ENCODE peak calls at places on chromosomes 4 and X, in seven cellular contexts. One of them, this sample, is unnamed. For H3K27me3 and H3K4me1, the result is how much of the 10 kb centered on the place peaks cover.

GRCh38 chr4:176150283-176150682 is 45.1 kb downstream of the SPATA4 start:
- DNase-seq in adrenal gland: no peak
- DNase-seq in fibroblast of lung: peak
- DNase-seq in tibial artery: no peak
- DNase-seq in CD8-positive, alpha-beta memory T cell: no peak
- DNase-seq in neural progenitor cell: no peak
- DNase-seq in CD4-positive, CD25-positive, alpha-beta regulatory T cell: no peak
- DNase-seq in this sample: peak

GRCh38 chr4:187016101-187016500 is 292.4 kb upstream of the FAT1 start:
- DNase-seq in adrenal gland: no peak
- DNase-seq in fibroblast of lung: peak
- DNase-seq in tibial artery: no peak
- DNase-seq in CD8-positive, alpha-beta memory T cell: no peak
- DNase-seq in neural progenitor cell: no peak
- DNase-seq in CD4-positive, CD25-positive, alpha-beta regulatory T cell: no peak
- DNase-seq in this sample: no peak

GRCh38 chr4:10011885-10012284 is 9.4 kb downstream of the SLC2A9 start:
- DNase-seq in adrenal gland: no peak
- DNase-seq in fibroblast of lung: no peak
- DNase-seq in tibial artery: no peak
- DNase-seq in CD8-positive, alpha-beta memory T cell: no peak
- DNase-seq in neural progenitor cell: no peak
- DNase-seq in CD4-positive, CD25-positive, alpha-beta regulatory T cell: no peak
- DNase-seq in this sample: no peak

GRCh38 chrX:46865281-46865680 is 28.4 kb downstream of the RP2 start:
- DNase-seq in adrenal gland: no peak
- DNase-seq in fibroblast of lung: peak
- DNase-seq in tibial artery: no peak
- DNase-seq in CD8-positive, alpha-beta memory T cell: no peak
- DNase-seq in neural progenitor cell: no peak
- DNase-seq in CD4-positive, CD25-positive, alpha-beta regulatory T cell: no peak
- DNase-seq in this sample: no peak

GRCh38 chrX:146967296-146967695 is 152.8 kb upstream of the CXorf51A start:
- DNase-seq in adrenal gland: no peak
- DNase-seq in fibroblast of lung: no peak
- DNase-seq in tibial artery: no peak
- DNase-seq in CD8-positive, alpha-beta memory T cell: no peak
- DNase-seq in neural progenitor cell: no peak
- DNase-seq in CD4-positive, CD25-positive, alpha-beta regulatory T cell: no peak
- DNase-seq in this sample: no peak

GRCh38 chr4:77800483-77801259 is 18.5 kb downstream of the CNOT6L start:
- DNase-seq in adrenal gland: no peak
- DNase-seq in fibroblast of lung: peak
- DNase-seq in tibial artery: no peak
- DNase-seq in CD8-positive, alpha-beta memory T cell: no peak
- DNase-seq in neural progenitor cell: no peak
- DNase-seq in CD4-positive, CD25-positive, alpha-beta regulatory T cell: no peak
- DNase-seq in this sample: no peak

GRCh38 chr4:68175562-68176155 is 46.0 kb upstream of the TMPRSS11F start:
- DNase-seq in adrenal gland: peak
- DNase-seq in fibroblast of lung: peak
- DNase-seq in tibial artery: no peak
- DNase-seq in CD8-positive, alpha-beta memory T cell: no peak
- DNase-seq in neural progenitor cell: peak
- DNase-seq in CD4-positive, CD25-positive, alpha-beta regulatory T cell: peak
- DNase-seq in this sample: no peak

GRCh38 chr4:99824070-99824599 is 7.5 kb downstream of the DAPP1 start:
- DNase-seq in adrenal gland: no peak
- DNase-seq in fibroblast of lung: no peak
- DNase-seq in tibial artery: no peak
- DNase-seq in CD8-positive, alpha-beta memory T cell: no peak
- DNase-seq in neural progenitor cell: no peak
- DNase-seq in CD4-positive, CD25-positive, alpha-beta regulatory T cell: no peak
- DNase-seq in this sample: no peak

GRCh38 chr4:102541708-102542107 is 40.5 kb downstream of the NFKB1 start:
- DNase-seq in adrenal gland: no peak
- DNase-seq in fibroblast of lung: no peak
- DNase-seq in tibial artery: no peak
- DNase-seq in CD8-positive, alpha-beta memory T cell: peak
- DNase-seq in neural progenitor cell: peak
- DNase-seq in CD4-positive, CD25-positive, alpha-beta regulatory T cell: no peak
- DNase-seq in this sample: no peak

GRCh38 chrX:15567886-15568616 is 32.7 kb downstream of the ACE2 start:
- DNase-seq in adrenal gland: no peak
- DNase-seq in fibroblast of lung: no peak
- DNase-seq in tibial artery: no peak
- DNase-seq in CD8-positive, alpha-beta memory T cell: no peak
- DNase-seq in neural progenitor cell: no peak
- DNase-seq in CD4-positive, CD25-positive, alpha-beta regulatory T cell: no peak
- DNase-seq in this sample: no peak

GRCh38 chr4:174214102-174214878 is 69.2 kb downstream of the FBXO8 start:
- DNase-seq in adrenal gland: no peak
- DNase-seq in fibroblast of lung: no peak
- DNase-seq in tibial artery: no peak
- DNase-seq in CD8-positive, alpha-beta memory T cell: no peak
- DNase-seq in neural progenitor cell: peak
- DNase-seq in CD4-positive, CD25-positive, alpha-beta regulatory T cell: no peak
- DNase-seq in this sample: no peak

GRCh38 chr4:68466185-68466584 is 18.9 kb downstream of the TMPRSS11E start:
- DNase-seq in adrenal gland: no peak
- DNase-seq in fibroblast of lung: peak
- DNase-seq in tibial artery: no peak
- DNase-seq in CD8-positive, alpha-beta memory T cell: no peak
- DNase-seq in neural progenitor cell: no peak
- DNase-seq in CD4-positive, CD25-positive, alpha-beta regulatory T cell: no peak
- DNase-seq in this sample: peak

GRCh38 chr4:122346036-122346435 is 32.8 kb upstream of the ADAD1 start:
- DNase-seq in adrenal gland: no peak
- DNase-seq in fibroblast of lung: peak
- DNase-seq in tibial artery: no peak
- DNase-seq in CD8-positive, alpha-beta memory T cell: no peak
- DNase-seq in neural progenitor cell: no peak
- DNase-seq in CD4-positive, CD25-positive, alpha-beta regulatory T cell: no peak
- DNase-seq in this sample: no peak

GRCh38 chrX:40169193-40170086 is 71.7 kb upstream of the BCOR start:
- DNase-seq in adrenal gland: peak
- DNase-seq in fibroblast of lung: peak
- DNase-seq in tibial artery: no peak
- DNase-seq in CD8-positive, alpha-beta memory T cell: peak
- DNase-seq in neural progenitor cell: peak
- DNase-seq in CD4-positive, CD25-positive, alpha-beta regulatory T cell: peak
- DNase-seq in this sample: peak

GRCh38 chr4:6142511-6142910 is 57.8 kb downstream of the JAKMIP1 start:
- DNase-seq in adrenal gland: no peak
- DNase-seq in fibroblast of lung: no peak
- DNase-seq in tibial artery: no peak
- DNase-seq in CD8-positive, alpha-beta memory T cell: no peak
- DNase-seq in neural progenitor cell: no peak
- DNase-seq in CD4-positive, CD25-positive, alpha-beta regulatory T cell: no peak
- DNase-seq in this sample: no peak

GRCh38 chrX:73903941-73904340 is 340.9 kb downstream of the CHIC1 start:
- DNase-seq in adrenal gland: no peak
- DNase-seq in fibroblast of lung: no peak
- DNase-seq in tibial artery: no peak
- DNase-seq in CD8-positive, alpha-beta memory T cell: no peak
- DNase-seq in neural progenitor cell: no peak
- DNase-seq in CD4-positive, CD25-positive, alpha-beta regulatory T cell: no peak
- DNase-seq in this sample: no peak
- H3K27me3 ChIP-seq in adrenal gland: under half
- H3K27me3 ChIP-seq in fibroblast of lung: under half
- H3K27me3 ChIP-seq in tibial artery: under half
- H3K27me3 ChIP-seq in CD8-positive, alpha-beta memory T cell: under half
- H3K27me3 ChIP-seq in neural progenitor cell: under half
- H3K27me3 ChIP-seq in CD4-positive, CD25-positive, alpha-beta regulatory T cell: under half
- H3K27me3 ChIP-seq in this sample: under half

GRCh38 chr4:145735330-145735638 is 55.3 kb downstream of the C4orf51 start:
- DNase-seq in adrenal gland: no peak
- DNase-seq in fibroblast of lung: peak
- DNase-seq in tibial artery: no peak
- DNase-seq in CD8-positive, alpha-beta memory T cell: no peak
- DNase-seq in neural progenitor cell: no peak
- DNase-seq in CD4-positive, CD25-positive, alpha-beta regulatory T cell: no peak
- DNase-seq in this sample: peak

GRCh38 chr4:145732416-145732815 is 52.5 kb downstream of the C4orf51 start:
- DNase-seq in adrenal gland: no peak
- DNase-seq in fibroblast of lung: no peak
- DNase-seq in tibial artery: no peak
- DNase-seq in CD8-positive, alpha-beta memory T cell: no peak
- DNase-seq in neural progenitor cell: no peak
- DNase-seq in CD4-positive, CD25-positive, alpha-beta regulatory T cell: no peak
- DNase-seq in this sample: no peak

GRCh38 chr4:145734576-145735329 is 54.8 kb downstream of the C4orf51 start:
- DNase-seq in adrenal gland: peak
- DNase-seq in fibroblast of lung: peak
- DNase-seq in tibial artery: peak
- DNase-seq in CD8-positive, alpha-beta memory T cell: no peak
- DNase-seq in neural progenitor cell: no peak
- DNase-seq in CD4-positive, CD25-positive, alpha-beta regulatory T cell: no peak
- DNase-seq in this sample: peak

GRCh38 chr4:145732895-145733880 is 53.2 kb downstream of the C4orf51 start:
- DNase-seq in adrenal gland: peak
- DNase-seq in fibroblast of lung: peak
- DNase-seq in tibial artery: peak
- DNase-seq in CD8-positive, alpha-beta memory T cell: peak
- DNase-seq in neural progenitor cell: peak
- DNase-seq in CD4-positive, CD25-positive, alpha-beta regulatory T cell: peak
- DNase-seq in this sample: peak

GRCh38 chr4:145734051-145734450 is 54.1 kb downstream of the C4orf51 start:
- DNase-seq in adrenal gland: no peak
- DNase-seq in fibroblast of lung: peak
- DNase-seq in tibial artery: no peak
- DNase-seq in CD8-positive, alpha-beta memory T cell: no peak
- DNase-seq in neural progenitor cell: no peak
- DNase-seq in CD4-positive, CD25-positive, alpha-beta regulatory T cell: no peak
- DNase-seq in this sample: no peak
- H3K4me1 ChIP-seq in adrenal gland: under half
- H3K4me1 ChIP-seq in fibroblast of lung: under half
- H3K4me1 ChIP-seq in tibial artery: under half
- H3K4me1 ChIP-seq in CD8-positive, alpha-beta memory T cell: under half
- H3K4me1 ChIP-seq in neural progenitor cell: under half
- H3K4me1 ChIP-seq in CD4-positive, CD25-positive, alpha-beta regulatory T cell: under half
- H3K4me1 ChIP-seq in this sample: half or more

GRCh38 chr4:2219233-2219760 is 22.6 kb downstream of the HAUS3 start:
- DNase-seq in adrenal gland: no peak
- DNase-seq in fibroblast of lung: no peak
- DNase-seq in tibial artery: no peak
- DNase-seq in CD8-positive, alpha-beta memory T cell: no peak
- DNase-seq in neural progenitor cell: no peak
- DNase-seq in CD4-positive, CD25-positive, alpha-beta regulatory T cell: no peak
- DNase-seq in this sample: no peak
- H3K27ac ChIP-seq in adrenal gland: no peak
- H3K27ac ChIP-seq in fibroblast of lung: no peak
- H3K27ac ChIP-seq in tibial artery: no peak
- H3K27ac ChIP-seq in CD8-positive, alpha-beta memory T cell: no peak
- H3K27ac ChIP-seq in neural progenitor cell: no peak
- H3K27ac ChIP-seq in CD4-positive, CD25-positive, alpha-beta regulatory T cell: no peak
- H3K27ac ChIP-seq in this sample: no peak

DNA sequence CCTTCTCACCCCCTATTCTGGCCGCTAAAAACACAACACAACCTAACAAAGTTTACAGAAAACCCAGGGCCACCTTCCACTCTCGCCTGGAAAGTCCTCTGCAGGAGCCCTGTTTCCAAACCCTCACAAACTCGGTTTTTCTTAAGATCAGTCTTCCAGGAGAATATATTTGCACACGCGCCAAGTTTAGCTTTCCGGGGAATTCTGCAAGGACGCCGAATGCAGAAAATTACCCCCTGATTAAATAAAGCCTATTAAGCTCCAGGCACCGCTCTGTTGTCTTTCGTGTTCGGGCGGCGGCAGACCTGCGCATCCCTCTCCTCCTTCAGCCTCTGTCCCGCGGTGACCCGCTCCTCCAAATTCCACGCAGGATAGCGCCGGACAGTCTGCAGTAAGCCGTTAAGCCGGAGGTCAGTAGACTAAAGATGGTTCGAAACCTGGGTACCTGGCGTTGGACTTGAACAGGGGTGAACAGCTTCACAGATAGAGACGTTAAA is 5.0 kb downstream of the MSX1 start:
- DNase-seq in adrenal gland: no peak
- DNase-seq in fibroblast of lung: no peak
- DNase-seq in tibial artery: no peak
- DNase-seq in CD8-positive, alpha-beta memory T cell: no peak
- DNase-seq in neural progenitor cell: peak
- DNase-seq in CD4-positive, CD25-positive, alpha-beta regulatory T cell: no peak
- DNase-seq in this sample: no peak
- H3K27me3 ChIP-seq in adrenal gland: half or more
- H3K27me3 ChIP-seq in fibroblast of lung: under half
- H3K27me3 ChIP-seq in tibial artery: under half
- H3K27me3 ChIP-seq in CD8-positive, alpha-beta memory T cell: half or more
- H3K27me3 ChIP-seq in neural progenitor cell: half or more
- H3K27me3 ChIP-seq in CD4-positive, CD25-positive, alpha-beta regulatory T cell: half or more
- H3K27me3 ChIP-seq in this sample: under half